ENCODE peak calls at places on chromosome 4, in four cellular contexts. I is SK-N-SH, D is A549, W is HepG2. L is an unnamed sample.

GRCh38 chr4:147787204-147787603 is 55.3 kb downstream of the ARHGAP10 start:
- DNase-seq in I (no peak), D (no peak), W (no peak), L (no peak)

GRCh38 chr4:8754634-8755589 is 116.7 kb downstream of the HMX1 start:
- DNase-seq in I (no peak), D (no peak), W (no peak), L (no peak)

GRCh38 chr4:61376301-61376700 is 176.2 kb downstream of the ADGRL3 start:
- DNase-seq in I (no peak), D (no peak), W (no peak), L (no peak)

GRCh38 chr4:99591757-99592156 is 17.1 kb downstream of the MTTP start:
- DNase-seq in I (no peak), D (no peak), W (no peak), L (no peak)

GRCh38 chr4:77047037-77047436 is 28.8 kb downstream of the CCNI start:
- DNase-seq in I (peak; percentile 14), D (peak; percentile 3), W (peak; percentile 10), L (no peak)

GRCh38 chr4:74874785-74875367 is 58.0 kb upstream of the PARM1 start:
- DNase-seq in I (peak; percentile 17), D (peak; percentile 15), W (peak; percentile 64), L (peak; percentile 20)

GRCh38 chr4:12844111-12844510 is 640.0 kb downstream of the RAB28 start:
- DNase-seq in I (no peak), D (no peak), W (no peak), L (no peak)

GRCh38 chr4:144748814-144749555 is 103.0 kb downstream of the HHIP start:
- DNase-seq in I (no peak), D (no peak), W (no peak), L (no peak)

GRCh38 chr4:84965558-84966381 is 720 bp downstream of the WDFY3 start:
- DNase-seq in I (peak; percentile 90), D (peak; percentile 27), W (peak; percentile 14), L (no peak)

GRCh38 chr4:6198768-6199343 is 1.5 kb downstream of the JAKMIP1 start:
- DNase-seq in I (peak; percentile 89), D (no peak), W (no peak), L (no peak)

GRCh38 chr4:169070071-169070894 is 60.2 kb upstream of the CBR4 start:
- DNase-seq in I (no peak), D (peak; percentile 46), W (peak; percentile 35), L (no peak)

GRCh38 chr4:28225689-28226353 is 1365.2 kb downstream of the STIM2 start:
- DNase-seq in I (no peak), D (no peak), W (no peak), L (no peak)

GRCh38 chr4:22348410-22348809 is 167.5 kb downstream of the ADGRA3 start:
- DNase-seq in I (no peak), D (no peak), W (no peak), L (no peak)

GRCh38 chr4:2363056-2363719 is 55.3 kb downstream of the ZFYVE28 start:
- DNase-seq in I (no peak), D (no peak), W (peak; percentile 36), L (no peak)

GRCh38 chr4:2365054-2365912 is 53.2 kb downstream of the ZFYVE28 start:
- DNase-seq in I (no peak), D (no peak), W (no peak), L (no peak)

GRCh38 chr4:2362286-2363055 is 56.0 kb downstream of the ZFYVE28 start:
- DNase-seq in I (no peak), D (no peak), W (no peak), L (no peak)

GRCh38 chr4:2364654-2365053 is 53.8 kb downstream of the ZFYVE28 start:
- DNase-seq in I (no peak), D (no peak), W (no peak), L (no peak)

DNA sequence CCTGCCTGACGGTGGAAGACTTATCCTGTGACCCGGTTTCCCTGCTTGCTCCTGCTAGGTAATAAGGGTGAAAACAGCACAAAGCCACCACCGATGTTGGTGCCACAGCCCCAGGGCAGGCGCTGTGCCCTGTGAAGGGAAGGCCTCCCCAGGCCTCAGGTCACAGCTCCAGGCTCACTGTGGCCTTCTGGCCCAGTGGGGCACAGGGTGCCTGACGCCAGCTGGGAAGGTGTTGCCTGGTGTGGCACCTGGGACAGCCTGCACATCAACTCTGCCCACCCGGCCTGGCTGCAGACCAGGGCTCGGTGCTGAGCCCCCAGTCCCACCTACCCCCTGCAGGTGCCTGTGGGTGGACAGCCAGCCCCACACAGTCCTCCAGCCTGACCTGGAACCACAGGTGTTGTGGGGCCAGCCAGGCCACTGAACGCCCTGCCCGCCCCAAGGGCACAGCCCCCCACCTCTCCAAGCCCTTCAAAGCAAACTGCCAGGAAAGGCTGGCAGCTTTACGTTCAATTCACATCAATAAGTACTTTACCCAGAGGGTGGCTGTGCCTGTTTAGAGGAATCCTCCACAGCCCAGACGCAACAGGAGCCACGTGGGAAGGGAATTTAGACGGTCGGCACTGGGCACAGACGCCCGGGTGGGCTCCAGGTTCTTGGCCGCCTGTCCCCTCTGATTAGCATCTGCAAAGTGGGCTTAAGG is 54.3 kb downstream of the ZFYVE28 start:
- DNase-seq in I (no peak), D (no peak), W (no peak), L (no peak)
- TF ChIP-seq PBX3 in I (no peak), D (no peak), W (no peak), L (no peak)

GRCh38 chr4:121155893-121156292 is 8.2 kb downstream of the TNIP3 start:
- DNase-seq in I (peak; percentile 4), D (peak; percentile 8), W (no peak), L (no peak)
- TF ChIP-seq PBX3 in I (peak; percentile 45), D (no peak), W (no peak), L (no peak)

DNA sequence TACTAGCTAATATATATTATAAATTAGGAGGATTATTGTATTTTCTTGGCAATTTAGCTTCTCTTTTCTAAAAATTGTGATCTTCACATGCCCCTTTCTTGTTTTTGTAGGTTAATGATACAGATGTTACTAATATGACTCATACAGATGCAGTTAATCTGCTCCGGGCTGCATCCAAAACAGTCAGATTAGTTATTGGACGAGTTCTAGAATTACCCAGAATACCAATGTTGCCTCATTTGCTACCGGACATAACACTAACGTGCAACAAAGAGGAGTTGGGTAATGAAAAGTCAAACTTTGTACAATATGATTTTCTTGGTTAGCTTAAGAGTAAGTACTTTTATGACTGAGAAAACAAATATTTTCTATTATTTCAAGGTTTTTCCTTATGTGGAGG is 74.1 kb downstream of the SLC10A6 start:
- DNase-seq in I (no peak), D (no peak), W (no peak), L (no peak)
- TF ChIP-seq PBX3 in I (no peak), D (no peak), W (no peak), L (no peak)

DNA sequence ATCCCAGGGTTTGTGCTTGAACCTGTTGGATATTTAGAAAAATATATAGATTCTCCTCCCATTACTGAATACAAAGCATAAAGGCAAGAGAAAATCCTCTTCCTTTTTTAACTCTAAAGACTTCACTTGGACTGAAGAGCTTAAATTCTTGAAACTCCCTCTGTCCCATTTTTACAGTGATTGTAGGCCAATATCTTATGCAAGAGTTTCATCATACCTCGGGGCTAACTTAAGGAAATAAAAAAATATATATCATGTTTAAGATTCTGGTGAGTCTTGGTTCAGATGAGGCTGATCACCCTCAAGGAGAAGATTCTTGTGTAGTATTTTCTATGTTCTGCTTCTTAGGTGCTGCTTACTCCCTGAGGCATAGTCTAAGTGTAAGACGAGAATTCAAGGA is 1449.6 kb downstream of the C4orf33 start:
- DNase-seq in I (no peak), D (no peak), W (no peak), L (no peak)
- TF ChIP-seq PBX3 in I (no peak), D (no peak), W (no peak), L (no peak)

DNA sequence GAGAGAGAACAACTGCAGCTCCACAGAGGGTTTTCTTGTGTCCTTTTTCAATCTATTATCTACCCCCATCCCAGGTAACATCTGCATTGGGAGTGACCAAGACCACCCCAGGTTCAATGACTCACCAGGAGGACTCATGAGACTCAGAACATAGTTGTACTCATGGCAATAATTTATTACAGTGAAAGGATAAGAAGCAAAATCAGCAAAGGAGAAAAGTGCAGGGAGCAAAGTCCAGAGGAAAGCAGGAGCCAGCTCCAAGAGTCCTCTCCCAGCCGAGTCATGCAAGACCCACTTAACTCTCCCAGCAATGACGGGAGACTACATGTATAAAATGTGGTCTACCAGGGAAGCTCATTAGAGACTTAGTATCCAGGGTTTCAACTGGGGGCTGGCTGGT is 129.5 kb upstream of the RBPJ start:
- DNase-seq in I (no peak), D (no peak), W (no peak), L (no peak)
- TF ChIP-seq PBX3 in I (no peak), D (no peak), W (no peak), L (no peak)

DNA sequence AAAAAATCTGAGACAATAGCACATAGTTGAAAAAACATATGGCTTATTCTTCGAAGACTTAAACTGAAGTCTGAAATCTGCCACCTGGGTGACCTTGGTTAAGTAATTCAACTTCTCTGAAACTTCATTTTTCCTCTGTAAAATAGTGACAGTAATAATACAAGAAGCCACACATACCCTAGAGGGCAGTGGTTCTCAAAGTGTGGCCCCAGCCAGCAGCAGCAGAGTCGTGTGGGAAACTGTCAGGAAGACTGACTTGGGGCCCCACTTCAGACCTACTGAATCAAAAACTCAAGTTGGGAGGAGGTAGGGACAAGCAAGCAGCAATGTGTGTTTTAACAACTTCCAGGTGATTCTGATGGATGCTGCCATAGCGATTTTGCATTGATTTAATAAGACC is 249.9 kb downstream of the HNRNPD start:
- DNase-seq in I (no peak), D (no peak), W (no peak), L (no peak)
- TF ChIP-seq PBX3 in I (no peak), D (no peak), W (no peak), L (no peak)

L was measured in GM12878.